ENCODE peak calls at places on chromosomes 5 and 9, in five cellular contexts. V is HCT116, H is RWPE1, C is caudate nucleus, Z is SJSA1. S is an unnamed sample.

GRCh38 chr5:61598140-61598539 is 266.1 kb downstream of the ZSWIM6 start:
- DNase-seq in V (no peak), H (no peak), C (no peak), Z (no peak), S (no peak)

GRCh38 chr9:99565203-99565602 is 256.5 kb upstream of the NR4A3 start:
- DNase-seq in V (no peak), H (no peak), C (peak), Z (no peak), S (no peak)

GRCh38 chr5:154732212-154732611 is 23.0 kb upstream of the LARP1 start:
- DNase-seq in V (no peak), H (no peak), C (no peak), Z (no peak), S (no peak)

GRCh38 chr5:73796164-73797141 is 170.5 kb downstream of the ARHGEF28 start:
- DNase-seq in V (no peak), H (peak), C (no peak), Z (peak), S (peak)

GRCh38 chr9:128175102-128175563 is 15.1 kb downstream of the BBLN start:
- DNase-seq in V (no peak), H (no peak), C (no peak), Z (no peak), S (no peak)

GRCh38 chr9:123208626-123209174 is 59.7 kb downstream of the STRBP start:
- DNase-seq in V (no peak), H (no peak), C (no peak), Z (no peak), S (no peak)

GRCh38 chr5:113213551-113213971 is 221.2 kb downstream of the TSSK1B start:
- DNase-seq in V (no peak), H (no peak), C (no peak), Z (peak), S (no peak)

GRCh38 chr5:59640411-59640810 is 253.1 kb downstream of the PDE4D start:
- DNase-seq in V (no peak), H (no peak), C (no peak), Z (no peak), S (no peak)

GRCh38 chr9:106860731-106861584 is 2.0 kb upstream of the ZNF462 start:
- DNase-seq in V (no peak), H (peak), C (no peak), Z (peak), S (no peak)

GRCh38 chr5:15365040-15365439 is 134.9 kb upstream of the FBXL7 start:
- DNase-seq in V (no peak), H (no peak), C (no peak), Z (no peak), S (no peak)

GRCh38 chr5:178388381-178389030 is 155.9 kb upstream of the PHYKPL start:
- DNase-seq in V (no peak), H (no peak), C (no peak), Z (peak), S (no peak)

GRCh38 chr9:91408475-91408874 is 15.2 kb downstream of the NFIL3 start:
- DNase-seq in V (no peak), H (no peak), C (no peak), Z (no peak), S (no peak)

GRCh38 chr5:172943283-172943841 is 15.9 kb upstream of the RPL26L1 start:
- DNase-seq in V (no peak), H (no peak), C (peak), Z (peak), S (no peak)

GRCh38 chr5:150615141-150615699 is 25.2 kb upstream of the SYNPO start:
- DNase-seq in V (no peak), H (no peak), C (no peak), Z (no peak), S (no peak)

GRCh38 chr9:26502311-26502710 is 390.3 kb downstream of the CAAP1 start:
- DNase-seq in V (no peak), H (no peak), C (no peak), Z (no peak), S (no peak)

GRCh38 chr9:124212381-124213050 is 45.2 kb upstream of the NEK6 start:
- DNase-seq in V (no peak), H (peak), C (no peak), Z (peak), S (no peak)

GRCh38 chr5:96381526-96381925 is 51.5 kb downstream of the PCSK1 start:
- DNase-seq in V (no peak), H (no peak), C (no peak), Z (no peak), S (no peak)

DNA sequence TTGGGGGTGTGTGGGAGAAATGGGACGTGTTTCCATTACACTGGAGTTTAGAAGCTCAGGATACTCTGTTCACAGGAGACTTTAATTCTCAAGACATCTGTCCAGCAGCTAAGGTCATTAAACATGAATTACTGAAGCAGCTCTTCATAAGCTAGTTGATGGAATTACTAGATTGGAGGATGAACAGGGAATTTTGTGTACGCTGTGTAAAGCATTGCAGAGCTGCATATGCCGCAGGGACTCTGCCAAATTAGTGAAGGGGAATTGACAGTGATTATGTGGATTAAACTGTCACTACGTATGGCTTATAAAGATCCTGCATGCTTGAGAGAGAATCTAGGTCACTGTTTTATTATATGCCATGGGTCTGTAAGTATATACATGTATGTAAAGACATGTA is 177.5 kb upstream of the TBC1D2 start:
- DNase-seq in V (no peak), H (no peak), C (no peak), Z (no peak), S (no peak)
- H3K27ac ChIP-seq in V (no peak), H (no peak), C (no peak), Z (no peak), S (no peak)

DNA sequence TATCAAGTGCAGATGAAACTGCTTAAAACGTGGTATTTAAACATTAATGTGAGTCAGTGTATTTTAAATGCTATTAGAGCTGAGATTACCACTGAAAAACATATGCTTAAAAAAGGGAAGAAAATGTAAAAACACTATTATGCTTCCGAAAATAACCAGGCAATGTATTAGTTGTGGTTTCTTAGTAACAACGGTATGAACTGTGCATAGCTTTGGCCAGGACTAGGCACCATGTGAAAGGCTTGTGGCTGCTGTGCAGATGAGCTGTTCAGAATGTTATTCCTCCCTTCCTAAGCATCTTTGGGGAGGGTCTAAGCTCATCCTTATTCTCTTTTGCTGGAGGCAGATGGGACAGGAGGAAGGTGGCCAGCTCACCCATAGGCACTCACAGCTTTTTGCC is 84.9 kb downstream of the NTRK2 start:
- DNase-seq in V (no peak), H (no peak), C (no peak), Z (no peak), S (no peak)
- H3K27ac ChIP-seq in V (no peak), H (no peak), C (no peak), Z (no peak), S (no peak)

GRCh38 chr5:148973455-148973854 is 89.4 kb downstream of the SH3TC2 start:
- DNase-seq in V (no peak), H (no peak), C (no peak), Z (no peak), S (no peak)
- H3K27ac ChIP-seq in V (peak), H (peak), C (no peak), Z (peak), S (peak)

GRCh38 chr9:120965344-120966004 is 38.9 kb upstream of the TRAF1 start:
- DNase-seq in V (no peak), H (no peak), C (peak), Z (no peak), S (no peak)
- H3K27ac ChIP-seq in V (no peak), H (no peak), C (peak), Z (no peak), S (no peak)

GRCh38 chr9:110895141-110895912 is 142.9 kb downstream of the LPAR1 start:
- DNase-seq in V (no peak), H (no peak), C (no peak), Z (no peak), S (no peak)

GRCh38 chr9:110894731-110895130 is 143.5 kb downstream of the LPAR1 start:
- DNase-seq in V (no peak), H (no peak), C (no peak), Z (no peak), S (no peak)

GRCh38 chr9:110891760-110892159 is 146.5 kb downstream of the LPAR1 start:
- DNase-seq in V (no peak), H (no peak), C (no peak), Z (no peak), S (no peak)

GRCh38 chr9:110890416-110890815 is 147.9 kb downstream of the LPAR1 start:
- DNase-seq in V (no peak), H (no peak), C (no peak), Z (no peak), S (no peak)

DNA sequence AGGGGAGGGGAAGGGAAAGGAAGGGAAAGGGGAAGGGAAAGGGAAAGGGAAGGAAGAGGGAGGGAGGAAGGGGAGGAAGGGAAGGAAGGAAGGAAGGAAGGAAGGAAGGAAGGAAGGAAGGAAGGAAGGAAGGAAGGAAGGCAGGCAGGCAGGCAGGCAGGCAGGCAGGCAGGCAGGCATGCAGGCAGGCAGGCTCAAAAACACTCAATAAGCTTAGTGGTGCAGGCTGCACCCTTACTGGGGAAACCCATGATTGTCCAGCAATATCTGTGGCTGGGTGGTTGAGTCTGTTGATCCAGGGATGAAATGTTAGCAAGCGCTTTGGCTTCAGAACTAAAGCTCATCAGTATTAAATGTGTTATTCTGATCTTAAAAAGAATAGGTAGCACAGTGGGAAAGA is 145.6 kb downstream of the LPAR1 start:
- DNase-seq in V (no peak), H (no peak), C (no peak), Z (no peak), S (no peak)
- H3K27ac ChIP-seq in V (no peak), H (no peak), C (no peak), Z (no peak), S (peak)

DNA sequence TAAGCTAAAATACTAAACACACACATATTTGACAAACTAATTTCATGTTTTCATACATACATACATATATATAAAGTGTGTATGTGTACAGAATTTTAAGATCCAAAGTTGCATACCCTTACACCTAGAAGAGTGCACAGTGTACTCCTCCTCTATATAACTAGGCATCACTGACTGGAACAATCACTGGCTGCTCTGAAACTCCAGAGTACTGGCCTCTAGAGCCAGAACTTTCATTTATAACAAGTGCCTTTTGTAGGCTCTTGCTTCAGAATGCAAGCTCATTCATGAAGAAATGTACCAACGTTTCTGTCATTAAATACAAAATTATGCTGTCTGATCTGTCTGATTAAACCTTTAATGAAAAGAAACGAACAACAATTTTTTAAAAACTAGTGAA is 4.0 kb downstream of the LEAP2 start:
- DNase-seq in V (no peak), H (no peak), C (no peak), Z (no peak), S (no peak)
- H3K27ac ChIP-seq in V (no peak), H (no peak), C (peak), Z (no peak), S (no peak)